ENCODE peak calls at places on chromosomes 5 and 9, in six cellular contexts. N is stomach, Y is epithelial cell of esophagus, X is fibroblast of pulmonary artery, U is mucosa of descending colon, K is epithelial cell of proximal tubule. V is an unnamed sample.

GRCh38 chr9:108813951-108814601 is 41.7 kb downstream of the ACTL7B start:
- DNase-seq in N (no peak), Y (peak), X (peak), U (no peak), K (peak), V (peak)

GRCh38 chr5:90015584-90016018 is 394.0 kb downstream of the CETN3 start:
- DNase-seq in N (no peak), Y (peak), X (peak), U (no peak), K (no peak), V (no peak)

GRCh38 chr5:78467744-78468357 is 107.4 kb downstream of the SCAMP1 start:
- DNase-seq in N (no peak), Y (peak), X (peak), U (no peak), K (peak), V (peak)

GRCh38 chr9:109381011-109381729 is 60.3 kb upstream of the EPB41L4B start:
- DNase-seq in N (no peak), Y (peak), X (no peak), U (no peak), K (no peak), V (peak)

GRCh38 chr5:146079695-146080361 is 25.5 kb downstream of the PLAC8L1 start:
- DNase-seq in N (no peak), Y (peak), X (peak), U (no peak), K (no peak), V (no peak)

GRCh38 chr5:133409210-133409674 is 203.1 kb downstream of the FSTL4 start:
- DNase-seq in N (no peak), Y (no peak), X (no peak), U (no peak), K (no peak), V (no peak)

GRCh38 chr9:78783743-78784142 is 486.8 kb downstream of the PSAT1 start:
- DNase-seq in N (no peak), Y (peak), X (no peak), U (no peak), K (no peak), V (no peak)

GRCh38 chr5:38607930-38608545 is 51.6 kb upstream of the LIFR start:
- DNase-seq in N (no peak), Y (no peak), X (peak), U (no peak), K (no peak), V (peak)

GRCh38 chr9:18473551-18474279 is at the start of gene ADAMTSL1:
- DNase-seq in N (peak), Y (peak), X (peak), U (peak), K (no peak), V (peak)

GRCh38 chr5:180034564-180034963 is 37.0 kb downstream of the RNF130 start:
- DNase-seq in N (no peak), Y (peak), X (peak), U (no peak), K (peak), V (peak)

GRCh38 chr5:1795506-1795905 is 4.1 kb downstream of the MRPL36 start:
- DNase-seq in N (no peak), Y (no peak), X (no peak), U (no peak), K (no peak), V (no peak)

GRCh38 chr5:136082390-136083193 is 50.1 kb upstream of the SMAD5 start:
- DNase-seq in N (peak), Y (peak), X (peak), U (peak), K (no peak), V (peak)

GRCh38 chr5:60597570-60597969 is 102.4 kb downstream of the DEPDC1B start:
- DNase-seq in N (no peak), Y (no peak), X (no peak), U (peak), K (no peak), V (no peak)

GRCh38 chr9:79129865-79130480 is 441.8 kb upstream of the TLE4 start:
- DNase-seq in N (peak), Y (peak), X (peak), U (peak), K (no peak), V (peak)

GRCh38 chr5:113081091-113081490 is 104.5 kb downstream of the DCP2 start:
- DNase-seq in N (no peak), Y (no peak), X (no peak), U (no peak), K (no peak), V (no peak)

GRCh38 chr5:1759378-1759970 is 40.2 kb downstream of the MRPL36 start:
- DNase-seq in N (peak), Y (no peak), X (no peak), U (no peak), K (no peak), V (no peak)

GRCh38 chr9:82354260-82354659 is 365.7 kb downstream of the SPATA31D1 start:
- DNase-seq in N (no peak), Y (peak), X (peak), U (no peak), K (peak), V (peak)

GRCh38 chr5:151670953-151671636 is 15.6 kb downstream of the SPARC start:
- DNase-seq in N (no peak), Y (peak), X (no peak), U (no peak), K (no peak), V (peak)

GRCh38 chr5:135999396-136000139 is 29.2 kb upstream of the TGFBI start:
- DNase-seq in N (no peak), Y (no peak), X (peak), U (no peak), K (no peak), V (peak)

GRCh38 chr9:72977670-72978069 is 24.8 kb upstream of the ALDH1A1 start:
- DNase-seq in N (no peak), Y (peak), X (no peak), U (no peak), K (no peak), V (peak)

GRCh38 chr9:84315278-84315877 is 25.2 kb downstream of the SLC28A3 start:
- DNase-seq in N (peak), Y (peak), X (peak), U (peak), K (no peak), V (peak)

GRCh38 chr9:34986541-34987047 is 3.0 kb upstream of the DNAJB5 start:
- DNase-seq in N (no peak), Y (peak), X (peak), U (peak), K (no peak), V (no peak)

GRCh38 chr9:6788175-6789016 is 30.6 kb downstream of the KDM4C start:
- DNase-seq in N (peak), Y (peak), X (peak), U (peak), K (peak), V (peak)

GRCh38 chr9:116405321-116405720 is 251.7 kb downstream of the PAPPA start:
- DNase-seq in N (no peak), Y (no peak), X (no peak), U (no peak), K (peak), V (peak)

GRCh38 chr5:116176124-116176523 is 91.3 kb downstream of the COMMD10 start:
- DNase-seq in N (no peak), Y (peak), X (peak), U (no peak), K (peak), V (no peak)

GRCh38 chr5:76715484-76715733 is 517 bp upstream of the F2R start:
- DNase-seq in N (no peak), Y (no peak), X (no peak), U (peak), K (no peak), V (no peak)

GRCh38 chr9:95645992-95646391 is 129.2 kb upstream of the PTCH1 start:
- DNase-seq in N (no peak), Y (no peak), X (no peak), U (no peak), K (peak), V (no peak)

GRCh38 chr9:97905228-97905627 is 17.1 kb downstream of the TRMO start:
- DNase-seq in N (no peak), Y (no peak), X (no peak), U (no peak), K (no peak), V (no peak)

GRCh38 chr5:116507941-116508655 is 66.5 kb downstream of the SEMA6A start:
- DNase-seq in N (no peak), Y (peak), X (no peak), U (no peak), K (no peak), V (no peak)

GRCh38 chr5:74432240-74432639 is 208.3 kb downstream of the ENC1 start:
- DNase-seq in N (peak), Y (peak), X (no peak), U (no peak), K (no peak), V (no peak)

GRCh38 chr5:10289353-10289752 is 18.3 kb downstream of the CMBL start:
- DNase-seq in N (peak), Y (no peak), X (no peak), U (peak), K (peak), V (peak)

GRCh38 chr5:133108481-133108921 is 56.7 kb downstream of the HSPA4 start:
- DNase-seq in N (no peak), Y (no peak), X (no peak), U (no peak), K (no peak), V (no peak)

GRCh38 chr5:55226934-55227737 is at the start of gene MCIDAS:
- DNase-seq in N (peak), Y (peak), X (no peak), U (peak), K (no peak), V (no peak)
- TF ChIP-seq CTCF in N (no peak), Y (peak), X (no peak), U (peak), K (no peak), V (no peak)

GRCh38 chr5:171865431-171865830 is 79.8 kb downstream of the SMIM23 start:
- DNase-seq in N (no peak), Y (no peak), X (no peak), U (no peak), K (no peak), V (no peak)
- H3K4me3 ChIP-seq in N (no peak), Y (no peak), X (no peak), U (no peak), K (no peak), V (no peak)

GRCh38 chr9:87829756-87830155 is 52.9 kb upstream of the SPATA31E1 start:
- DNase-seq in N (no peak), Y (no peak), X (peak), U (no peak), K (no peak), V (no peak)
- TF ChIP-seq CTCF in N (no peak), Y (no peak), X (no peak), U (no peak), K (no peak), V (no peak)

GRCh38 chr5:131789765-131790164 is 7.1 kb downstream of the FNIP1 start:
- DNase-seq in N (no peak), Y (no peak), X (no peak), U (no peak), K (no peak), V (no peak)
- H3K4me3 ChIP-seq in N (no peak), Y (no peak), X (no peak), U (no peak), K (no peak), V (no peak)

GRCh38 chr9:93151097-93151784 is 17.2 kb upstream of the NINJ1 start:
- DNase-seq in N (no peak), Y (no peak), X (no peak), U (no peak), K (no peak), V (no peak)

GRCh38 chr9:93149361-93149760 is 15.3 kb upstream of the NINJ1 start:
- DNase-seq in N (no peak), Y (no peak), X (no peak), U (no peak), K (no peak), V (no peak)

GRCh38 chr9:93155716-93156474 is 21.8 kb upstream of the NINJ1 start:
- DNase-seq in N (no peak), Y (no peak), X (no peak), U (no peak), K (no peak), V (no peak)

GRCh38 chr9:93156475-93157008 is 22.5 kb upstream of the NINJ1 start:
- DNase-seq in N (no peak), Y (no peak), X (no peak), U (no peak), K (no peak), V (no peak)

DNA sequence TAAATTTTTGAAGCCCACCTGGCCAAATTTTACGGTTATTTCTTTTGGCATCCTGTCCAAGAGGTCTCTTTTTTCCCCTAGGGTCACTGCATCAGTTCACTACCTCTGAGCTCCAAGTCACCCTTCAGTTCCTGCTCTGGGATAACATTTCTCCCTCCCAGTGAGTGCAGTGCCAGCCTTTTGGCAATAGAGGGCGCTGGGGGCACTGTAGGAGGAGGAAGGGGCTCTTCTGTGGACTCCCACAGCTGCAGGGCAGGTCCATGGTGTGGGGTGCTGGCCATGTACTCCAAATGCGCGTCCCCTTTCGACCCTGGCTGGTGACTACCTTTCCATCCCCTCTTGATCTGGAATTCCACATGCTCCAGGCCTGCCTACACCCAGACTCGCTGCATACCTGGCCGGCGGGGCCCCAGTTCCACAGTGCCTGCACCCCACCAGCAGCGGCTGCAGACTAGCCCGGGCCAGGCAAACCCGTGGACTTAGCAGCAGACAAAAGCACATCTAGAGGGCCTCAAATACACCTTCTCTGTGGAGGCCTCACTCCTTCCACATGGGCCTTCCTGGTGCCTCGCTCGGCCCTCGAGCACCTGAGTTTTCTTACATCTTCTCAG is 20.3 kb upstream of the NINJ1 start:
- DNase-seq in N (no peak), Y (peak), X (no peak), U (peak), K (no peak), V (no peak)
- TF ChIP-seq CTCF in N (no peak), Y (peak), X (peak), U (peak), K (peak), V (peak)